ENCODE peak calls at places on chromosomes 2 and 18, in four cellular contexts. One of them, this sample, is unnamed.

GRCh38 chr2:106960633-106961205 is 74.8 kb upstream of the ST6GAL2 start:
- DNase-seq in spleen: no peak
- DNase-seq in tibial artery: no peak
- DNase-seq in HuH-7: no peak
- DNase-seq in this sample: no peak

GRCh38 chr2:129713337-129713736 is 266.1 kb upstream of the RAB6C start:
- DNase-seq in spleen: no peak
- DNase-seq in tibial artery: no peak
- DNase-seq in HuH-7: no peak
- DNase-seq in this sample: peak

GRCh38 chr2:96839288-96839874 is 4.4 kb downstream of the ANKRD23 start:
- DNase-seq in spleen: peak
- DNase-seq in tibial artery: no peak
- DNase-seq in HuH-7: no peak
- DNase-seq in this sample: no peak

GRCh38 chr2:70344195-70344594 is 42.3 kb upstream of the FAM136A start:
- DNase-seq in spleen: no peak
- DNase-seq in tibial artery: no peak
- DNase-seq in HuH-7: no peak
- DNase-seq in this sample: no peak

GRCh38 chr2:100350661-100351185 is 28.4 kb upstream of the LONRF2 start:
- DNase-seq in spleen: no peak
- DNase-seq in tibial artery: no peak
- DNase-seq in HuH-7: no peak
- DNase-seq in this sample: no peak

GRCh38 chr2:196376984-196377877 is 205.9 kb upstream of the STK17B start:
- DNase-seq in spleen: no peak
- DNase-seq in tibial artery: no peak
- DNase-seq in HuH-7: no peak
- DNase-seq in this sample: no peak

GRCh38 chr2:100285691-100286090 is 36.6 kb downstream of the LONRF2 start:
- DNase-seq in spleen: no peak
- DNase-seq in tibial artery: no peak
- DNase-seq in HuH-7: no peak
- DNase-seq in this sample: no peak

GRCh38 chr2:160352492-160352891 is 141.1 kb downstream of the RBMS1 start:
- DNase-seq in spleen: no peak
- DNase-seq in tibial artery: no peak
- DNase-seq in HuH-7: no peak
- DNase-seq in this sample: no peak

GRCh38 chr2:139155991-139156390 is 375.8 kb upstream of the NXPH2 start:
- DNase-seq in spleen: no peak
- DNase-seq in tibial artery: no peak
- DNase-seq in HuH-7: no peak
- DNase-seq in this sample: no peak

GRCh38 chr18:54561864-54562263 is 29.2 kb upstream of the DYNAP start:
- DNase-seq in spleen: no peak
- DNase-seq in tibial artery: no peak
- DNase-seq in HuH-7: no peak
- DNase-seq in this sample: no peak

GRCh38 chr18:79765491-79766245 is 32.1 kb upstream of the KCNG2 start:
- DNase-seq in spleen: peak
- DNase-seq in tibial artery: no peak
- DNase-seq in HuH-7: no peak
- DNase-seq in this sample: peak

GRCh38 chr18:27649621-27650020 is 464.5 kb upstream of the CHST9 start:
- DNase-seq in spleen: no peak
- DNase-seq in tibial artery: no peak
- DNase-seq in HuH-7: no peak
- DNase-seq in this sample: no peak

GRCh38 chr2:240383099-240383758 is 52.2 kb upstream of the GPC1 start:
- DNase-seq in spleen: no peak
- DNase-seq in tibial artery: no peak
- DNase-seq in HuH-7: no peak
- DNase-seq in this sample: no peak

GRCh38 chr2:41763091-41763490 is 284.7 kb upstream of the PKDCC start:
- DNase-seq in spleen: no peak
- DNase-seq in tibial artery: no peak
- DNase-seq in HuH-7: no peak
- DNase-seq in this sample: no peak

GRCh38 chr2:239693761-239694415 is 293.1 kb upstream of the HDAC4 start:
- DNase-seq in spleen: peak
- DNase-seq in tibial artery: no peak
- DNase-seq in HuH-7: no peak
- DNase-seq in this sample: peak

GRCh38 chr2:171712051-171712450 is 24.8 kb downstream of the DYNC1I2 start:
- DNase-seq in spleen: no peak
- DNase-seq in tibial artery: no peak
- DNase-seq in HuH-7: no peak
- DNase-seq in this sample: no peak

GRCh38 chr2:28400434-28400833 is 7.8 kb downstream of the FOSL2 start:
- DNase-seq in spleen: no peak
- DNase-seq in tibial artery: no peak
- DNase-seq in HuH-7: no peak
- DNase-seq in this sample: no peak

GRCh38 chr18:13613591-13614317 is 112.6 kb downstream of the FAM210A start:
- DNase-seq in spleen: peak
- DNase-seq in tibial artery: no peak
- DNase-seq in HuH-7: no peak
- DNase-seq in this sample: no peak

GRCh38 chr2:127640082-127641072 is 5.6 kb upstream of the GPR17 start:
- DNase-seq in spleen: peak
- DNase-seq in tibial artery: no peak
- DNase-seq in HuH-7: peak
- DNase-seq in this sample: no peak

GRCh38 chr2:196230460-196230859 is 59.1 kb upstream of the STK17B start:
- DNase-seq in spleen: no peak
- DNase-seq in tibial artery: no peak
- DNase-seq in HuH-7: no peak
- DNase-seq in this sample: no peak

GRCh38 chr2:80238692-80239469 is 65.7 kb downstream of the LRRTM1 start:
- DNase-seq in spleen: no peak
- DNase-seq in tibial artery: no peak
- DNase-seq in HuH-7: peak
- DNase-seq in this sample: no peak

This sample was measured in suprapubic skin.